ENCODE peak calls at places on chromosomes 6 and 20, in ten cellular contexts. Y is stimulated activated naive B cell treated with anti-CD40 and anti-IgM and Interleukin-4, amounts not matched to agents 10 μg/mL and 1 μg/mL and 100 μg/mL, for 72 hours; K is lower leg skin; M is posterior cingulate gyrus; A is Jurkat, Clone E6-1; T is activated naive CD8-positive, alpha-beta T cell treated with anti-CD3 and anti-CD28 coated beads, Interleukin-2, amount 50 U/mL, for 24 hours; J is NCI-H2171; H is trophoblast cell; V is activated T-cell treated with anti-CD3 and anti-CD28 coated beads, Interleukin-2, amount 50 U/mL, for 72 hours; R is fibroblast of lung. N is an unnamed sample.

GRCh38 chr20:25309395-25310267 is 61.7 kb downstream of the PYGB start:
- DNase-seq in Y (peak; percentile 26), K (no peak), M (no peak), A (no peak), T (peak; percentile 22), J (no peak), H (peak; percentile 24), V (peak; percentile 24), R (peak; percentile 90), N (peak; percentile 88)

GRCh38 chr6:4370066-4370465 is 234.7 kb upstream of the ECI2 start:
- DNase-seq in Y (no peak), K (no peak), M (no peak), A (no peak), T (no peak), J (no peak), H (peak; percentile 35), V (no peak), R (peak; percentile 91), N (peak; percentile 96)

GRCh38 chr6:149271348-149272340 is 45.9 kb upstream of the TAB2 start:
- DNase-seq in Y (peak; percentile 71), K (no peak), M (no peak), A (no peak), T (peak; percentile 78), J (no peak), H (no peak), V (peak; percentile 74), R (no peak), N (peak; percentile 89)

GRCh38 chr20:38108438-38109024 is 56.5 kb downstream of the TGM2 start:
- DNase-seq in Y (no peak), K (no peak), M (no peak), A (no peak), T (no peak), J (no peak), H (no peak), V (no peak), R (peak; percentile 83), N (peak; percentile 66)

GRCh38 chr6:154890874-154891273 is 104.2 kb upstream of the TIAM2 start:
- DNase-seq in Y (no peak), K (no peak), M (no peak), A (no peak), T (no peak), J (no peak), H (no peak), V (no peak), R (no peak), N (no peak)

GRCh38 chr20:21175433-21175832 is 49.6 kb downstream of the KIZ start:
- DNase-seq in Y (no peak), K (no peak), M (no peak), A (peak; percentile 85), T (no peak), J (no peak), H (no peak), V (no peak), R (no peak), N (no peak)

GRCh38 chr6:167481527-167481926 is 156.6 kb downstream of the TTLL2 start:
- DNase-seq in Y (no peak), K (no peak), M (no peak), A (no peak), T (no peak), J (no peak), H (peak; percentile 79), V (no peak), R (no peak), N (no peak)

GRCh38 chr20:17641520-17641964 is 40.5 kb downstream of the RRBP1 start:
- DNase-seq in Y (no peak), K (no peak), M (no peak), A (no peak), T (no peak), J (no peak), H (no peak), V (no peak), R (no peak), N (no peak)

GRCh38 chr6:41536884-41537347 is 9.3 kb upstream of the FOXP4 start:
- DNase-seq in Y (no peak), K (no peak), M (no peak), A (no peak), T (no peak), J (peak; percentile 43), H (peak; percentile 14), V (no peak), R (no peak), N (peak; percentile 7)

GRCh38 chr20:58839991-58840747 is 10.5 kb downstream of the GNAS-AS1 start:
- DNase-seq in Y (no peak), K (no peak), M (no peak), A (no peak), T (no peak), J (no peak), H (no peak), V (no peak), R (no peak), N (no peak)

N was measured in iris pigment epithelial cell.